ENCODE peak calls at places on chromosomes 6 and 20, in four cellular contexts. U, Q, S and B are unnamed samples.

GRCh38 chr6:142210606-142211005 is 63.5 kb downstream of the VTA1 start:
- DNase-seq in U (no peak), Q (no peak), S (no peak), B (no peak)

GRCh38 chr6:44563397-44563796 is 175.9 kb downstream of the CDC5L start:
- DNase-seq in U (no peak), Q (no peak), S (no peak), B (no peak)

GRCh38 chr6:132934496-132934895 is 120.1 kb downstream of the RPS12 start:
- DNase-seq in U (no peak), Q (no peak), S (no peak), B (no peak)

GRCh38 chr6:98877250-98877649 is 42.9 kb downstream of the POU3F2 start:
- DNase-seq in U (no peak), Q (no peak), S (no peak), B (no peak)

GRCh38 chr6:82761674-82762345 is 303.8 kb downstream of the UBE3D start:
- DNase-seq in U (no peak), Q (no peak), S (no peak), B (no peak)

GRCh38 chr20:31720486-31721407 is 1.9 kb downstream of the BCL2L1 start:
- DNase-seq in U (no peak), Q (peak; percentile 38), S (no peak), B (no peak)

GRCh38 chr6:33578588-33579011 is 1.5 kb downstream of the BAK1 start:
- DNase-seq in U (no peak), Q (no peak), S (peak; percentile 61), B (no peak)

GRCh38 chr20:33370296-33370695 is 31.0 kb downstream of the CDK5RAP1 start:
- DNase-seq in U (no peak), Q (no peak), S (peak; percentile 25), B (no peak)

GRCh38 chr6:109002100-109002697 is 92.4 kb downstream of the SESN1 start:
- DNase-seq in U (no peak), Q (no peak), S (no peak), B (no peak)

GRCh38 chr6:106557837-106558236 is 71.5 kb downstream of the RTN4IP1 start:
- DNase-seq in U (no peak), Q (no peak), S (no peak), B (no peak)

GRCh38 chr6:115456848-115457247 is 603.8 kb downstream of the FRK start:
- DNase-seq in U (no peak), Q (no peak), S (no peak), B (no peak)

GRCh38 chr6:15429146-15430110 is 183.6 kb downstream of the JARID2 start:
- DNase-seq in U (no peak), Q (no peak), S (no peak), B (no peak)